ENCODE peak calls at places on chromosomes 1 and 21, in five cellular contexts. X is AG09319; A is stimulated activated naive CD4-positive, alpha-beta T cell; K is stimulated activated CD8-positive, alpha-beta memory T cell treated with anti-CD3 and anti-CD28 coated beads, Interleukin-2, amount 100 ng/mL, for 1 hour; P is anterior cingulate cortex. C is an unnamed sample.

GRCh38 chr1:33758698-33759097 is 105.2 kb upstream of the HMGB4 start:
- DNase-seq in X (no peak), A (no peak), K (no peak), P (no peak), C (no peak)

GRCh38 chr1:55275976-55276375 is 60.8 kb upstream of the USP24 start:
- DNase-seq in X (no peak), A (no peak), K (no peak), P (no peak), C (no peak)

GRCh38 chr1:243508303-243508713 is 252.5 kb downstream of the SDCCAG8 start:
- DNase-seq in X (no peak), A (peak), K (peak), P (no peak), C (no peak)

GRCh38 chr1:40844079-40844478 is 18.1 kb downstream of the CITED4 start:
- DNase-seq in X (no peak), A (no peak), K (no peak), P (no peak), C (no peak)

GRCh38 chr1:84851839-84852238 is 41.2 kb downstream of the LPAR3 start:
- DNase-seq in X (no peak), A (no peak), K (no peak), P (no peak), C (no peak)

GRCh38 chr1:76142771-76143540 is 68.4 kb downstream of the ST6GALNAC3 start:
- DNase-seq in X (no peak), A (no peak), K (no peak), P (peak), C (no peak)

GRCh38 chr1:107993920-107994319 is 28.9 kb upstream of the VAV3 start:
- DNase-seq in X (no peak), A (no peak), K (no peak), P (peak), C (no peak)

GRCh38 chr1:183604048-183604808 is 14.0 kb upstream of the NCF2 start:
- DNase-seq in X (peak), A (no peak), K (no peak), P (no peak), C (no peak)

GRCh38 chr1:154463512-154463990 is 38.5 kb upstream of the TDRD10 start:
- DNase-seq in X (no peak), A (peak), K (peak), P (no peak), C (no peak)

GRCh38 chr21:46038341-46038829 is 56.8 kb downstream of the COL6A1 start:
- DNase-seq in X (no peak), A (no peak), K (no peak), P (no peak), C (no peak)

GRCh38 chr21:43734131-43734634 is 15.3 kb downstream of the PDXK start:
- DNase-seq in X (no peak), A (no peak), K (no peak), P (no peak), C (no peak)

GRCh38 chr1:171814692-171815091 is 26.6 kb upstream of the DNM3 start:
- DNase-seq in X (peak), A (no peak), K (no peak), P (peak), C (no peak)

GRCh38 chr1:17438977-17439249 is 564 bp downstream of the RCC2 start:
- DNase-seq in X (no peak), A (peak), K (no peak), P (no peak), C (no peak)

GRCh38 chr1:210330279-210330866 is 1.7 kb downstream of the HHAT start:
- DNase-seq in X (no peak), A (no peak), K (no peak), P (no peak), C (no peak)

GRCh38 chr1:177451191-177451590 is 280.4 kb downstream of the BRINP2 start:
- DNase-seq in X (no peak), A (no peak), K (no peak), P (no peak), C (no peak)